ENCODE peak calls at places on chromosomes 13 and 19, in six cellular contexts. B, S, Y, F, C and M are unnamed samples.

GRCh38 chr19:18208098-18208951 is 4.5 kb upstream of the RAB3A start:
- DNase-seq in C (no peak), S (peak; percentile 94), Y (no peak), B (peak; percentile 63), F (peak; percentile 45), M (peak; percentile 72)

GRCh38 chr13:94333131-94333820 is 146.2 kb downstream of the DCT start:
- DNase-seq in B (peak; percentile 91), F (no peak), C (no peak), S (peak; percentile 43), Y (no peak), M (no peak)

GRCh38 chr13:110617326-110618072 is 2.2 kb downstream of the NAXD start:
- DNase-seq in Y (no peak), F (no peak), B (peak; percentile 86), S (peak; percentile 97), C (no peak), M (no peak)

GRCh38 chr13:33369073-33369472 is 83.5 kb upstream of the STARD13 start:
- DNase-seq in F (no peak), C (no peak), Y (no peak), S (no peak), B (no peak), M (no peak)

GRCh38 chr13:44396963-44397580 is 23.4 kb downstream of the SERP2 start:
- DNase-seq in Y (no peak), B (peak; percentile 91), S (peak; percentile 26), F (no peak), C (peak; percentile 78), M (no peak)

GRCh38 chr13:76462003-76462402 is 424.2 kb downstream of the KCTD12 start:
- DNase-seq in C (no peak), F (no peak), S (peak; percentile 15), Y (no peak), B (no peak), M (no peak)

GRCh38 chr19:12365094-12365371 is 450 bp downstream of the ZNF442 start:
- DNase-seq in C (no peak), F (peak; percentile 21), S (peak; percentile 22), Y (no peak), B (no peak), M (no peak)

GRCh38 chr13:27853871-27854270 is 61.6 kb downstream of the GSX1 start:
- DNase-seq in B (no peak), S (no peak), Y (no peak), C (no peak), F (no peak), M (no peak)

GRCh38 chr13:111422352-111422751 is 101.9 kb downstream of the TEX29 start:
- DNase-seq in Y (no peak), B (no peak), F (no peak), C (no peak), S (no peak), M (no peak)

GRCh38 chr19:3762501-3763459 is at the start of gene MRPL54:
- DNase-seq in F (peak; percentile 100), Y (peak; percentile 96), B (peak; percentile 99), S (peak; percentile 99), C (peak; percentile 100), M (peak; percentile 99)

GRCh38 chr19:53432088-53432661 is 391 bp downstream of the ZNF761 start:
- DNase-seq in B (peak; percentile 62), F (peak; percentile 38), S (peak; percentile 13), C (peak; percentile 4), Y (no peak), M (no peak)

GRCh38 chr13:89695343-89696257 is 1651.9 kb upstream of the MIR17HG start:
- DNase-seq in C (peak; percentile 57), F (peak; percentile 71), S (peak; percentile 8), B (peak; percentile 65), Y (peak; percentile 25), M (peak; percentile 46)

GRCh38 chr19:917323-918151 is at the start of gene KISS1R:
- DNase-seq in S (peak; percentile 34), C (peak; percentile 77), Y (no peak), B (peak; percentile 41), F (peak; percentile 75), M (peak; percentile 89)

GRCh38 chr13:90427322-90428272 is 919.9 kb upstream of the MIR17HG start:
- DNase-seq in S (no peak), Y (no peak), C (no peak), F (no peak), B (no peak), M (peak; percentile 42)

GRCh38 chr13:51882570-51883225 is 20.9 kb downstream of the CCDC70 start:
- DNase-seq in S (no peak), F (no peak), Y (no peak), C (no peak), B (no peak), M (no peak)

GRCh38 chr13:21898461-21898860 is 227.6 kb downstream of the FGF9 start:
- DNase-seq in S (no peak), F (peak; percentile 13), Y (no peak), C (no peak), B (no peak), M (no peak)

GRCh38 chr13:30835442-30835841 is 70.6 kb upstream of the MEDAG start:
- DNase-seq in Y (no peak), B (peak; percentile 48), S (peak; percentile 82), C (no peak), F (no peak), M (no peak)

GRCh38 chr13:29924482-29924884 is 74.1 kb upstream of the UBL3 start:
- DNase-seq in B (peak; percentile 80), Y (no peak), S (peak; percentile 86), C (no peak), F (peak; percentile 46), M (no peak)

GRCh38 chr19:58317481-58318072 is 9.2 kb upstream of the ZSCAN22 start:
- DNase-seq in F (peak; percentile 61), Y (no peak), C (peak; percentile 48), S (peak; percentile 59), B (peak; percentile 46), M (no peak)

GRCh38 chr13:36046672-36047071 is 84.5 kb downstream of the DCLK1 start:
- DNase-seq in Y (no peak), S (no peak), F (no peak), C (no peak), B (no peak), M (no peak)

GRCh38 chr13:99856021-99856420 is 115.5 kb downstream of the ZIC5 start:
- DNase-seq in F (peak; percentile 1), S (no peak), C (no peak), B (no peak), Y (no peak), M (no peak)

DNA sequence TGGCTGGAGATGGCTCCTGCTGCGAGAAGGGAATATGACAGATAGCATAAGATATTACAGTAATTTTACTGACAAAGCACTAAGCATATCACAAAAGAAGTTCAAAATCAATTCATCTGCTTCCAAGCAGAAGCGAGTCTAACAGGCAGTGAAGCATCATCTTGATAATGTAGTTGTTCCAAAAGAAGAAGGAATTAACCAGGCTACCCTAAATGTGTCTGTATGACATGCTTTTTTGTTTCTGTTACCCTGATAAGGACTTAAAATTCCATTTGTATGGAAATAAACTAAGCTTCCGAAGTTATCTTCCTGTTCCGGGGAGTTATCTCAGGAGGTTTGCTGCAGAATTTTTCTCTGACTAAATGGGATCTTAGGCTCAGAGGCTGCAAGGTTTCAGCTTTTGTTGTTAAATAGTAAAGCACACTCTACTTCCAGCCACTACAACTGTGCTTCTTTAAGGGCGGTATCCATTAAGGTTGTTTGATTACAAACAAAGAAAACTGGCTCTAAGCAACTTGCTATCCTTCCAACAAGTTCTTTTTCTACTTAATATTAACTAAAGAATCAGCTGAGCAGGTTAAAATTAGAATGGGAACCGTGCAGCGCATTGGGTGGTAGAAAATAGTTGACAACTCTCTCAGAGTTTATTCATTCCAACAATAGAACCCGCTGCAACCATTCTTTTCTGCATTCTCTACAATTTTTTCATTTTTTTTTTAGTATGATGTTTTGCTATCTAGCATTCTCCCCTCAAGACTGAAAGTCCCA is 607.3 kb downstream of the UQCRFS1 start:
- DNase-seq in S (no peak), B (no peak), Y (no peak), F (peak; percentile 30), C (no peak), M (no peak)
- H3K14ac ChIP-seq in S (no peak overlapping the region), B (no peak overlapping the region), Y (no peak overlapping the region), F (no peak overlapping the region), C (no peak overlapping the region), M (no peak overlapping the region)

GRCh38 chr13:69706807-69707206 is 400.8 kb upstream of the ATXN8OS start:
- DNase-seq in Y (no peak), F (no peak), B (no peak), S (no peak), C (no peak), M (no peak)
- H2AFZ ChIP-seq in Y (peak overlapping the region; percentile 62), F (no peak overlapping the region), B (no peak overlapping the region), S (no peak overlapping the region), C (peak overlapping the region; percentile 49), M (no peak overlapping the region)

GRCh38 chr19:28836366-28836765 is 376.6 kb downstream of the UQCRFS1 start:
- DNase-seq in Y (no peak), F (no peak), S (no peak), C (no peak), B (no peak), M (no peak)

GRCh38 chr19:28840891-28841290 is 372.1 kb downstream of the UQCRFS1 start:
- DNase-seq in F (peak; percentile 31), C (no peak), Y (peak; percentile 19), S (no peak), B (no peak), M (no peak)

GRCh38 chr19:28841531-28841930 is 371.4 kb downstream of the UQCRFS1 start:
- DNase-seq in S (no peak), F (no peak), C (no peak), Y (no peak), B (no peak), M (no peak)

GRCh38 chr19:28838909-28839308 is 374.0 kb downstream of the UQCRFS1 start:
- DNase-seq in B (no peak), F (no peak), S (no peak), Y (no peak), C (no peak), M (no peak)

GRCh38 chr19:28839455-28839854 is 373.5 kb downstream of the UQCRFS1 start:
- DNase-seq in F (no peak), C (no peak), S (no peak), Y (no peak), B (no peak), M (no peak)
- H3K14ac ChIP-seq in F (no peak overlapping the region), C (no peak overlapping the region), S (no peak overlapping the region), Y (no peak overlapping the region), B (no peak overlapping the region), M (no peak overlapping the region)

DNA sequence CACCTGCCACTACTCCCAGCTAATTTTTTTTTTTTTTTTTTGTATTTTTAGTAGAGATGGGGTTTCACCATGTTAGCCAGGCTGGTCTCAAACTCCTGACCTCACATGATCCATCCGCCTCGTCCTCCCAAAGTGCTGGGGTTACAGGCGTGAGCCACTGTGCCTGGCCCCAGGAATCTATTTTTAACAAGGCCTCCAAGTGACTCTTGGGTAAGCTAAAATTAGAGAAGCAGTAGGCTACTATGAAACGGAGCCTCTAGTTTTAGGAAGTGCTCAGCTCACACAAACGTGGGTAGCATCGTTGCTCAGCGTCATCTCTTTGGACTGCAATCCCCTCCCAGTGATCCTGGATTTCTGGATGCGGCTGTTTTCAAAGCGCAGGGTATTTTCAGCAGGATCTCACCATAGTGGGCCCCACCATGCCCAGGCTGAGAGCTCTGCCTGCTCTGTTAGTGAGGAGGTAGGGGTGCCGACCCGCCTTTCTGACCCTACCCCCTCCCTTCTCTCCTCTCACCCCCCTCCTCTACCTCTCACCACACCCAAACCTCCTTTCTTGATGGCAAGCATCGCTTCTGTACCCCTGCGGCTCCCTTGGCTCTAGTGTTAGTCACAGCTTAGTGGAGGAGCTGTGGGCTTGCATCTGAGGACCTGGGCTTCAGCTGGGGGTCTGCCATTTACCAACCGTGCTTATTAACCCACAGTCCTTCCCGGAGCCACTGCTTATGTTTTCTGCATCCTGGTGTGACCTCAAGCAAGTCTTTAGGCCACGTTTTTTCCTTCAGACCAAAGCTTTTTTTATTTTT is 34.2 kb downstream of the GJA3 start:
- DNase-seq in F (peak; percentile 25), B (no peak), C (no peak), Y (no peak), S (no peak), M (peak; percentile 27)
- H2AFZ ChIP-seq in F (no peak overlapping the region), B (no peak overlapping the region), C (no peak overlapping the region), Y (no peak overlapping the region), S (no peak overlapping the region), M (no peak overlapping the region)